ENCODE peak calls at places on chromosomes 1 and 21, in seven cellular contexts. F is iris pigment epithelial cell; X is stimulated activated naive CD8-positive, alpha-beta T cell treated with anti-CD3 and anti-CD28 coated beads, Interleukin-15, Interleukin-2, amounts not matched to agents 100 U/mL and 50 U/mL, for 24 hours; R is BE2C; C is CMK; Q is NCI-H2081; Y is ascending aorta. G is an unnamed sample.

GRCh38 chr1:99994496-99994895 is 24.7 kb downstream of the SLC35A3 start:
- DNase-seq in F (no peak), X (no peak), R (no peak), C (no peak), Q (no peak), Y (no peak), G (no peak)

GRCh38 chr1:225461533-225462428 is 33.9 kb upstream of the LBR start:
- DNase-seq in F (no peak), X (no peak), R (peak; percentile 62), C (no peak), Q (no peak), Y (no peak), G (no peak)

GRCh38 chr1:235999259-235999925 is 65.5 kb downstream of the NID1 start:
- DNase-seq in F (peak; percentile 99), X (peak; percentile 68), R (no peak), C (no peak), Q (no peak), Y (peak; percentile 46), G (no peak)

GRCh38 chr1:1058088-1058905 is 15.8 kb downstream of the RNF223 start:
- DNase-seq in F (no peak), X (no peak), R (no peak), C (no peak), Q (no peak), Y (no peak), G (no peak)

GRCh38 chr21:46120301-46121285 is 22.7 kb downstream of the COL6A2 start:
- DNase-seq in F (no peak), X (no peak), R (peak; percentile 11), C (no peak), Q (no peak), Y (peak; percentile 53), G (no peak)

GRCh38 chr1:178023181-178023618 is 53.3 kb upstream of the SEC16B start:
- DNase-seq in F (no peak), X (no peak), R (no peak), C (no peak), Q (no peak), Y (no peak), G (no peak)

GRCh38 chr1:198681831-198682756 is 43.3 kb downstream of the PTPRC start:
- DNase-seq in F (peak; percentile 97), X (peak; percentile 72), R (peak; percentile 41), C (peak; percentile 75), Q (peak; percentile 86), Y (peak; percentile 78), G (peak; percentile 56)

GRCh38 chr21:46518983-46519583 is 60.4 kb downstream of the DIP2A start:
- DNase-seq in F (peak; percentile 39), X (no peak), R (no peak), C (peak; percentile 43), Q (no peak), Y (no peak), G (no peak)

GRCh38 chr1:99681583-99681982 is 35.7 kb downstream of the PALMD start:
- DNase-seq in F (no peak), X (no peak), R (peak; percentile 70), C (no peak), Q (no peak), Y (no peak), G (no peak)

GRCh38 chr1:30478288-30478687 is 245.1 kb downstream of the MATN1 start:
- DNase-seq in F (no peak), X (no peak), R (no peak), C (no peak), Q (no peak), Y (no peak), G (no peak)

GRCh38 chr1:65059930-65060538 is 88.0 kb upstream of the AK4 start:
- DNase-seq in F (peak; percentile 61), X (no peak), R (no peak), C (no peak), Q (no peak), Y (no peak), G (no peak)

GRCh38 chr1:78274814-78275213 is 216.0 kb upstream of the PTGFR start:
- DNase-seq in F (peak; percentile 77), X (no peak), R (no peak), C (no peak), Q (no peak), Y (no peak), G (no peak)

GRCh38 chr1:35675773-35676172 is 34.4 kb upstream of the PSMB2 start:
- DNase-seq in F (peak; percentile 52), X (no peak), R (no peak), C (no peak), Q (no peak), Y (no peak), G (no peak)

GRCh38 chr21:45414396-45415187 is 9.6 kb downstream of the COL18A1 start:
- DNase-seq in F (no peak), X (no peak), R (no peak), C (no peak), Q (no peak), Y (peak; percentile 61), G (no peak)

GRCh38 chr1:56934400-56935080 is 31.3 kb downstream of the C8B start:
- DNase-seq in F (no peak), X (no peak), R (no peak), C (no peak), Q (no peak), Y (no peak), G (no peak)

GRCh38 chr1:172724746-172725613 is 66.1 kb downstream of the FASLG start:
- DNase-seq in F (no peak), X (no peak), R (no peak), C (no peak), Q (no peak), Y (no peak), G (no peak)

GRCh38 chr21:14452031-14452778 is 69.3 kb upstream of the HSPA13 start:
- DNase-seq in F (peak; percentile 9), X (peak; percentile 39), R (no peak), C (peak; percentile 75), Q (no peak), Y (no peak), G (no peak)

GRCh38 chr21:36721817-36722216 is 22.9 kb downstream of the SIM2 start:
- DNase-seq in F (no peak), X (no peak), R (no peak), C (no peak), Q (no peak), Y (peak; percentile 37), G (no peak)

GRCh38 chr1:214454619-214455396 is 96.6 kb downstream of the PTPN14 start:
- DNase-seq in F (peak; percentile 93), X (no peak), R (no peak), C (no peak), Q (no peak), Y (no peak), G (no peak)

GRCh38 chr1:8463144-8463927 is 145.4 kb downstream of the SLC45A1 start:
- DNase-seq in F (peak; percentile 89), X (no peak), R (no peak), C (no peak), Q (peak; percentile 44), Y (no peak), G (peak; percentile 68)

GRCh38 chr1:21050031-21050430 is 126.7 kb downstream of the EIF4G3 start:
- DNase-seq in F (peak; percentile 93), X (no peak), R (no peak), C (no peak), Q (no peak), Y (no peak), G (no peak)

GRCh38 chr1:66764994-66765578 is 12.8 kb downstream of the DYNLT5 start:
- DNase-seq in F (peak; percentile 68), X (peak; percentile 53), R (peak; percentile 22), C (no peak), Q (peak; percentile 42), Y (no peak), G (peak; percentile 30)

GRCh38 chr1:55215194-55216021 is at the start of gene USP24:
- DNase-seq in F (peak; percentile 62), X (peak; percentile 83), R (peak; percentile 65), C (no peak), Q (peak; percentile 88), Y (peak; percentile 85), G (peak; percentile 79)

GRCh38 chr1:41353744-41354143 is 7.5 kb upstream of the FOXO6 start:
- DNase-seq in F (peak; percentile 23), X (no peak), R (no peak), C (peak; percentile 70), Q (no peak), Y (peak; percentile 25), G (no peak)

GRCh38 chr1:153515504-153516394 is 20.0 kb downstream of the S100A6 start:
- DNase-seq in F (no peak), X (no peak), R (no peak), C (peak; percentile 25), Q (no peak), Y (peak; percentile 60), G (peak; percentile 91)